ENCODE peak calls at places on chromosomes 2 and 18, in nine cellular contexts. F is midbrain; H is NCI-H1694; U is T-helper 1 cell; Y is NCI-H2171 treated with DMSO at 0.1 percent for 48 hours; Z is hippocampal formation; X is M059J; C is activated CD4-positive, alpha-beta T cell treated with anti-CD3 and anti-CD28 coated beads, Interleukin-2, amount 50 U/mL, for 24 hours; S is activated CD8-positive, alpha-beta memory T cell treated with anti-CD3 and anti-CD28 coated beads for 24 hours. A is an unnamed sample.

GRCh38 chr18:22169011-22169888 is at the start of gene GATA6:
- DNase-seq in F (no peak), H (peak; percentile 77), U (no peak), Y (peak; percentile 71), Z (no peak), X (peak; percentile 84), C (no peak), S (peak; percentile 74), A (no peak)

GRCh38 chr2:75596784-75597183 is 36.0 kb upstream of the EVA1A start:
- DNase-seq in F (no peak), H (no peak), U (no peak), Y (no peak), Z (no peak), X (peak; percentile 86), C (no peak), S (no peak), A (no peak)

GRCh38 chr2:126785236-126785635 is 113.5 kb upstream of the TEX51 start:
- DNase-seq in F (no peak), H (no peak), U (no peak), Y (no peak), Z (no peak), X (no peak), C (no peak), S (no peak), A (no peak)

GRCh38 chr2:23425886-23426283 is 40.9 kb downstream of the KLHL29 start:
- DNase-seq in F (no peak), H (no peak), U (no peak), Y (no peak), Z (no peak), X (peak; percentile 26), C (no peak), S (no peak), A (no peak)

GRCh38 chr18:34626404-34627137 is 83.5 kb upstream of the DTNA start:
- DNase-seq in F (no peak), H (no peak), U (no peak), Y (no peak), Z (no peak), X (peak; percentile 7), C (no peak), S (no peak), A (no peak)

GRCh38 chr2:223591596-223591995 is 10.6 kb downstream of the SCG2 start:
- DNase-seq in F (no peak), H (no peak), U (no peak), Y (no peak), Z (no peak), X (peak; percentile 75), C (no peak), S (no peak), A (no peak)

GRCh38 chr2:120892967-120893667 is 157.4 kb downstream of the GLI2 start:
- DNase-seq in F (no peak), H (no peak), U (no peak), Y (no peak), Z (no peak), X (peak; percentile 52), C (no peak), S (no peak), A (no peak)

GRCh38 chr2:23772684-23773083 is 154.2 kb downstream of the ATAD2B start:
- DNase-seq in F (no peak), H (no peak), U (no peak), Y (no peak), Z (no peak), X (no peak), C (no peak), S (no peak), A (no peak)

GRCh38 chr2:220512419-220512818 is 885.0 kb downstream of the SLC4A3 start:
- DNase-seq in F (no peak), H (no peak), U (no peak), Y (no peak), Z (no peak), X (peak; percentile 68), C (no peak), S (no peak), A (no peak)

GRCh38 chr2:15436195-15436594 is 124.9 kb downstream of the NBAS start:
- DNase-seq in F (no peak), H (no peak), U (no peak), Y (no peak), Z (no peak), X (no peak), C (no peak), S (no peak), A (no peak)

GRCh38 chr2:7572460-7572859 is 655.2 kb downstream of the RNF144A start:
- DNase-seq in F (peak; percentile 4), H (no peak), U (no peak), Y (no peak), Z (no peak), X (no peak), C (peak; percentile 23), S (peak; percentile 75), A (no peak)

GRCh38 chr2:133346654-133347053 is 221.6 kb downstream of the NCKAP5 start:
- DNase-seq in F (no peak), H (no peak), U (no peak), Y (no peak), Z (no peak), X (peak; percentile 59), C (no peak), S (no peak), A (no peak)

A was measured in GOT3.